ENCODE peak calls at places on chromosomes 2 and 18, in seven cellular contexts. V is right cardiac atrium, Y is skeletal muscle cell, H is uterus, U is keratinocyte, E is lung, J is adipocyte. K is an unnamed sample.

GRCh38 chr18:7908686-7909299 is 341.7 kb downstream of the PTPRM start:
- DNase-seq in V (no peak), Y (no peak), H (no peak), U (no peak), E (no peak), J (no peak), K (no peak)

GRCh38 chr2:168426861-168427260 is 29.2 kb upstream of the CERS6 start:
- DNase-seq in V (no peak), Y (no peak), H (no peak), U (no peak), E (no peak), J (no peak), K (no peak)

GRCh38 chr18:47881752-47882455 is 48.6 kb downstream of the SMAD2 start:
- DNase-seq in V (no peak), Y (peak), H (no peak), U (peak), E (no peak), J (peak), K (peak)

GRCh38 chr2:150812664-150813408 is 325.4 kb upstream of the RND3 start:
- DNase-seq in V (no peak), Y (no peak), H (no peak), U (no peak), E (no peak), J (no peak), K (no peak)

GRCh38 chr2:80715433-80715832 is 410.9 kb upstream of the LRRTM1 start:
- DNase-seq in V (no peak), Y (no peak), H (no peak), U (no peak), E (no peak), J (no peak), K (no peak)

GRCh38 chr2:106061971-106062370 is 132.1 kb downstream of the UXS1 start:
- DNase-seq in V (no peak), Y (no peak), H (no peak), U (no peak), E (no peak), J (no peak), K (no peak)

GRCh38 chr2:36780231-36780808 is 83.8 kb downstream of the VIT start:
- DNase-seq in V (no peak), Y (peak), H (no peak), U (peak), E (no peak), J (peak), K (peak)

GRCh38 chr2:108988796-108989713 is at the start of gene EDAR:
- DNase-seq in V (no peak), Y (no peak), H (no peak), U (peak), E (peak), J (peak), K (peak)

GRCh38 chr2:168654724-168655123 is 147.7 kb upstream of the NOSTRIN start:
- DNase-seq in V (no peak), Y (no peak), H (no peak), U (no peak), E (no peak), J (no peak), K (no peak)

GRCh38 chr2:143397886-143398614 is 268.8 kb downstream of the ARHGAP15 start:
- DNase-seq in V (no peak), Y (peak), H (no peak), U (no peak), E (no peak), J (peak), K (peak)

GRCh38 chr2:11102956-11103860 is 52.1 kb upstream of the SLC66A3 start:
- DNase-seq in V (no peak), Y (no peak), H (no peak), U (no peak), E (no peak), J (no peak), K (no peak)

GRCh38 chr2:158979775-158980174 is 11.3 kb downstream of the TANC1 start:
- DNase-seq in V (no peak), Y (no peak), H (no peak), U (no peak), E (no peak), J (peak), K (no peak)

GRCh38 chr2:43110442-43110871 is 115.9 kb downstream of the ZFP36L2 start:
- DNase-seq in V (peak), Y (no peak), H (peak), U (no peak), E (no peak), J (peak), K (peak)

GRCh38 chr18:12883003-12883683 is 894 bp downstream of the PTPN2 start:
- DNase-seq in V (no peak), Y (no peak), H (no peak), U (no peak), E (no peak), J (peak), K (no peak)

GRCh38 chr2:161134547-161135518 is 25.4 kb upstream of the TANK start:
- DNase-seq in V (peak), Y (no peak), H (no peak), U (no peak), E (no peak), J (peak), K (no peak)

GRCh38 chr2:112777036-112777435 is 7.3 kb downstream of the IL1A start:
- DNase-seq in V (no peak), Y (no peak), H (no peak), U (no peak), E (no peak), J (no peak), K (no peak)

GRCh38 chr2:73268831-73269685 is 15.2 kb downstream of the FBXO41 start:
- DNase-seq in V (no peak), Y (no peak), H (no peak), U (no peak), E (no peak), J (peak), K (no peak)

GRCh38 chr2:236533343-236533742 is 36.3 kb upstream of the ACKR3 start:
- DNase-seq in V (no peak), Y (no peak), H (no peak), U (no peak), E (no peak), J (no peak), K (no peak)

GRCh38 chr18:74506405-74507119 is 10.4 kb downstream of the CNDP2 start:
- DNase-seq in V (no peak), Y (peak), H (peak), U (no peak), E (no peak), J (peak), K (peak)

GRCh38 chr2:141021611-141022010 is 1109.2 kb downstream of the LRP1B start:
- DNase-seq in V (no peak), Y (no peak), H (no peak), U (no peak), E (no peak), J (no peak), K (no peak)

DNA sequence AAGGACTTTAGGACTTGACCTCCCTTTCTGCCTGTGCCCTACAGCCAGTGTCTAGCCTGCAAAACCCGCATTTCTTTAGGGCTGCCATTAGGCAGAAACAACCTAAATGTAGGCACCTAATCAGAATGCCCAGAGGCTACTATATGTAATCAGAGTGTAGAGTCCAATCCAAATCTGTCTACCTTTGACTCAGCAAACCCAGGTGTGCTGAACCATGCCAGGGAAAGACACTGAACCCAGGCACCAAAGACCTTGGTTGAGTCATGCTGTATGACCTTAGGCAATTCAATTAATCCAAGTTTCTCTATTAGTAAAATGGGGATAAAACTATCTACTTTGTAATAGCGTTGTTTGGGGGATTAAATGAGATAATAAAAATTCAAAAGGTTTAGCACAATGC is 20.7 kb downstream of the CAPN14 start:
- DNase-seq in V (no peak), Y (no peak), H (no peak), U (peak), E (no peak), J (no peak), K (no peak)
- H3K4me3 ChIP-seq in V (no peak), Y (no peak), H (no peak), U (no peak), E (no peak), J (no peak), K (no peak)

GRCh38 chr18:10522574-10522973 is 3.3 kb upstream of the NAPG start:
- DNase-seq in V (no peak), Y (no peak), H (no peak), U (no peak), E (no peak), J (no peak), K (no peak)

GRCh38 chr18:10525563-10526210 is at the start of gene NAPG:
- DNase-seq in V (peak), Y (peak), H (peak), U (peak), E (peak), J (peak), K (peak)

GRCh38 chr18:10523544-10523943 is 2.3 kb upstream of the NAPG start:
- DNase-seq in V (no peak), Y (no peak), H (no peak), U (no peak), E (no peak), J (no peak), K (no peak)

GRCh38 chr18:10526211-10526949 is 553 bp downstream of the NAPG start:
- DNase-seq in V (peak), Y (no peak), H (peak), U (no peak), E (peak), J (peak), K (no peak)

DNA sequence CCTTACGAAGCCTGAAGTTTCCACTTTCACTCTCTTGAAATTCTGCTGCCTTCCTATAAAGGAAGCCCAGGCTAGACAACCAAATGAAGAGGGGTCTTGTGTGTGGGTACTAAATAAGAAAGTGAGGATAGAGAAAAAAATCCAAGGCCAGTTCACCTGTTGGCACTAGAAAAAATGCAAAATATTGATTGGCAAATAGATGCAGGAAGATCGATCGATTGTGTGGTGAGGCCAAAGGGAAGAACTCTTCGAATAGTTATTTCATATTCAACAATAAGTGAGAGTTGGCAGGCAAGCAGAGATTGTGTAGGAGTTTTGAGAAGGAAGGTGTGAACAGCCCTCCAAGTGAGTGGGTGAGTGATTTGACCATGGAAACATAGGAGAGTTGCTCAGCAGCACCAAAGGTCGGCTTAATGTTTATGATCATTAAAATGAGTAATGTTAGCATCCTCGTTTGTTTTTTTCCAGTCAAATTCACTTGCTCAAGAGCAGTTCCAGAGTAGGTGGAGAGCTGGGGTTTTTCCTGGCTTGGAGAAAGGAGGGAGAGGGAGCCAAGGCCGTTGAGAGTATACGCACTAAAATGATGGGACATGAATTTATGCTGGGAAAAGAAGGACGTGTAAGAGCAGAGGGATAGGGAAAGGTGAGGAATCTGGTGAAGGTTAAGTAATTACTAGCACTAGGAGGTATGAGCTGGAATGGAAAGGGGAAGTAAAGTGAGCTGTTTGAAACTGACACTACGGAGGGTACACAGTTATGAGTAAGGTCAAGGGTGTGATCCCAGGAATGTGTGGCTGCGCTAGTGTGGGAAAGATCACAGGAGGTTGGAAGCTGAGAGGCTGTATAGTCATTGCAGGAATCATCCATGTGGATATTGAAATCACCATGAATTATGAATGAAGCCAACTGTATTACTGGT is 1.1 kb upstream of the NAPG start:
- DNase-seq in V (no peak), Y (no peak), H (peak), U (no peak), E (no peak), J (no peak), K (peak)
- H3K4me3 ChIP-seq in V (peak), Y (no peak), H (no peak), U (no peak), E (no peak), J (peak), K (no peak)

DNA sequence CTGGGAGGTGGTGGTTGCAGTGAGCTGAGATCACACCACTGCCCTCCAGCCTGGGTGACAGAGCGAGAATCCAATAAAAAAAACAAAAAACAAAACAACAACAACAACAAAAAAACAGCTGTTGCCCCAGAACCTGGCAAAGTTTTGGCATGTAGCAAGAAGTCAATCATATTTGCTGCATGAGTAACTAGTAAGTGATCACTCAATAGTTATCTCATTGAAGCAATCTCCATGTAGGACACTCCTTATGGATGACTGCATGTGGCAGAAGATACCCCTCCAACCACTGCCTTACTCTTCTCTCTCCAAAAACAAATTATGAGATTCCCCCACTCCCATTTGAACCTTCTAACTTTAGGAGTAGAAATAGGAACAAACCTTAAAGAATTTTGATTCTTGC is 113.7 kb downstream of the TTC27 start:
- DNase-seq in V (no peak), Y (no peak), H (no peak), U (no peak), E (no peak), J (peak), K (no peak)
- H3K4me3 ChIP-seq in V (no peak), Y (no peak), H (no peak), U (no peak), E (no peak), J (no peak), K (no peak)

GRCh38 chr18:9105420-9105819 is 2.9 kb downstream of the NDUFV2 start:
- DNase-seq in V (no peak), Y (no peak), H (no peak), U (no peak), E (no peak), J (no peak), K (no peak)

GRCh38 chr18:9106094-9106493 is 3.6 kb downstream of the NDUFV2 start:
- DNase-seq in V (no peak), Y (no peak), H (no peak), U (no peak), E (no peak), J (no peak), K (no peak)

GRCh38 chr18:9109523-9109922 is 7.0 kb downstream of the NDUFV2 start:
- DNase-seq in V (no peak), Y (no peak), H (no peak), U (no peak), E (no peak), J (peak), K (no peak)

GRCh38 chr18:9106800-9107574 is 4.5 kb downstream of the NDUFV2 start:
- DNase-seq in V (no peak), Y (no peak), H (no peak), U (no peak), E (no peak), J (no peak), K (no peak)

DNA sequence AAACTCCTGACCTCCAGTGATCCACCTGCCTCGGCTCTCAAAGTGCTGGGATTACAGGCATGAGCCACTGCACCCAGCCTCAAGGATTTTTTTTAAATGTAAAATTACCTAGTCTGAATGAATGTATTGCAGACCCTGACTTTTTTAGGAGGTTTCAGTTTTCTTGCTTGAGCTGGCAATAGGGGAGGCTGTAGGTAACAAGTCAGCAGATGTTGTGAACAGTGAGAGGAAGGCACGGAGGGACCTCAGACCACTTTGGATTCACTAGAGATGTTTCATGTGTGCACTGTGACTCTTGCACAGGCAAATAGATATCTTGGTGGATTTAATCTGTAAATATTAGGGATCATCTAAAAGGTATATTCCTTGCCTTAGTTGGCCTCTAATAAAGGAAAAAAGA is 6.4 kb downstream of the NDUFV2 start:
- DNase-seq in V (no peak), Y (no peak), H (no peak), U (no peak), E (no peak), J (no peak), K (no peak)
- H3K4me3 ChIP-seq in V (no peak), Y (no peak), H (no peak), U (no peak), E (no peak), J (no peak), K (no peak)

GRCh38 chr18:5519448-5520362 is 24.1 kb downstream of the EPB41L3 start:
- DNase-seq in V (no peak), Y (no peak), H (no peak), U (no peak), E (no peak), J (peak), K (no peak)
- H3K4me3 ChIP-seq in V (no peak), Y (no peak), H (no peak), U (no peak), E (no peak), J (peak), K (no peak)